ENCODE peak calls at places on chromosome 1, in four cellular contexts. J is heart right ventricle, T is GM12865, Q is pancreas. C is an unnamed sample.

GRCh38 chr1:160954158-160955104 is at the start of gene ITLN2:
- DNase-seq in J (no peak), T (peak; percentile 73), Q (no peak), C (peak; percentile 28)

GRCh38 chr1:68010094-68010493 is 40.3 kb downstream of the DIRAS3 start:
- DNase-seq in J (no peak), T (no peak), Q (no peak), C (no peak)

GRCh38 chr1:10434590-10434989 is 4.4 kb downstream of the CENPS start:
- DNase-seq in J (no peak), T (no peak), Q (no peak), C (no peak)

GRCh38 chr1:90924982-90925381 is 96.9 kb downstream of the ZNF644 start:
- DNase-seq in J (no peak), T (no peak), Q (no peak), C (no peak)

GRCh38 chr1:181094813-181095212 is 6.3 kb downstream of the IER5 start:
- DNase-seq in J (peak; percentile 75), T (no peak), Q (no peak), C (no peak)

GRCh38 chr1:5632226-5632625 is 360.0 kb downstream of the NPHP4 start:
- DNase-seq in J (no peak), T (peak; percentile 22), Q (no peak), C (no peak)

GRCh38 chr1:222618001-222618879 is at the start of gene MIA3:
- DNase-seq in J (peak; percentile 84), T (peak; percentile 26), Q (peak; percentile 95), C (peak; percentile 41)

GRCh38 chr1:230281531-230281930 is 144.6 kb downstream of the PGBD5 start:
- DNase-seq in J (no peak), T (no peak), Q (peak; percentile 67), C (no peak)

GRCh38 chr1:67460648-67461500 is 30.7 kb upstream of the SERBP1 start:
- DNase-seq in J (peak; percentile 67), T (no peak), Q (no peak), C (no peak)

GRCh38 chr1:66617362-66617761 is 83.4 kb downstream of the SGIP1 start:
- DNase-seq in J (no peak), T (no peak), Q (no peak), C (no peak)

GRCh38 chr1:6770727-6771567 is 14.3 kb upstream of the CAMTA1 start:
- DNase-seq in J (no peak), T (peak; percentile 39), Q (no peak), C (no peak)

GRCh38 chr1:89637496-89637895 is 4.6 kb downstream of the LRRC8C start:
- DNase-seq in J (no peak), T (no peak), Q (no peak), C (no peak)

GRCh38 chr1:185483647-185484450 is 166.8 kb upstream of the IVNS1ABP start:
- DNase-seq in J (no peak), T (no peak), Q (no peak), C (no peak)

GRCh38 chr1:84402060-84402459 is 3.8 kb downstream of the DNASE2B start:
- DNase-seq in J (no peak), T (no peak), Q (no peak), C (no peak)

GRCh38 chr1:100959502-100960060 is 63.7 kb downstream of the SLC30A7 start:
- DNase-seq in J (no peak), T (no peak), Q (no peak), C (no peak)

GRCh38 chr1:36453051-36453450 is 2.8 kb upstream of the OSCP1 start:
- DNase-seq in J (no peak), T (no peak), Q (no peak), C (no peak)

GRCh38 chr1:3061981-3062615 is 6.9 kb upstream of the PRDM16 start:
- DNase-seq in J (no peak), T (no peak), Q (peak; percentile 68), C (no peak)

GRCh38 chr1:202135221-202135721 is 9.3 kb downstream of the ARL8A start:
- DNase-seq in J (peak; percentile 31), T (peak; percentile 68), Q (peak; percentile 81), C (peak; percentile 45)

GRCh38 chr1:151157067-151157531 is 650 bp downstream of the TNFAIP8L2 start:
- DNase-seq in J (no peak), T (peak; percentile 73), Q (no peak), C (peak; percentile 75)

GRCh38 chr1:183218981-183219621 is 33.0 kb downstream of the LAMC2 start:
- DNase-seq in J (peak; percentile 38), T (peak; percentile 75), Q (no peak), C (peak; percentile 58)

C was measured in central memory CD4-positive, alpha-beta T cell.